ENCODE peak calls at places on chromosomes 2 and 18, in four cellular contexts. Z, R, M and S are unnamed samples.

GRCh38 chr18:56645415-56646016 is 5.6 kb upstream of the WDR7 start:
- DNase-seq in M (no peak), Z (peak), R (no peak), S (no peak)

GRCh38 chr2:164948540-164948939 is 6.8 kb downstream of the SLC38A11 start:
- DNase-seq in R (no peak), M (no peak), Z (no peak), S (no peak)

GRCh38 chr2:236177967-236178909 is 10.1 kb upstream of the GBX2 start:
- DNase-seq in M (no peak), Z (peak), R (no peak), S (no peak)

GRCh38 chr2:168152902-168153301 is 94.5 kb downstream of the STK39 start:
- DNase-seq in R (no peak), M (no peak), Z (no peak), S (no peak)

GRCh38 chr2:237213325-237214040 is 127.8 kb downstream of the COPS8 start:
- DNase-seq in M (no peak), Z (peak), R (no peak), S (no peak)

GRCh38 chr2:231347081-231347480 is 48.4 kb upstream of the B3GNT7 start:
- DNase-seq in Z (no peak), M (no peak), R (no peak), S (no peak)

GRCh38 chr2:53317863-53318262 is 449.7 kb upstream of the CHAC2 start:
- DNase-seq in R (no peak), M (no peak), Z (no peak), S (no peak)

GRCh38 chr2:209876211-209876610 is 104.6 kb downstream of the UNC80 start:
- DNase-seq in R (no peak), M (no peak), Z (no peak), S (no peak)

GRCh38 chr2:138327967-138328366 is 173.6 kb upstream of the SPOPL start:
- DNase-seq in R (no peak), M (no peak), Z (no peak), S (no peak)

GRCh38 chr2:140567734-140568133 is 1563.1 kb downstream of the LRP1B start:
- DNase-seq in M (no peak), R (no peak), Z (no peak), S (no peak)

GRCh38 chr2:207385903-207386302 is 143.9 kb upstream of the CREB1 start:
- DNase-seq in M (no peak), R (no peak), Z (no peak), S (no peak)

GRCh38 chr2:20424300-20425290 is 22.3 kb upstream of the RHOB start:
- DNase-seq in M (no peak), R (no peak), Z (peak), S (peak)

GRCh38 chr2:64666810-64667438 is 13.2 kb upstream of the SERTAD2 start:
- DNase-seq in M (no peak), R (no peak), Z (no peak), S (no peak)

GRCh38 chr2:127142663-127143630 is 36.0 kb upstream of the BIN1 start:
- DNase-seq in Z (no peak), M (no peak), R (peak), S (peak)